ENCODE peak calls at places on chromosomes 12 and 14, in eight cellular contexts. U is K562, C is neuronal stem cell, S is suprapubic skin, T is aorta, O is thoracic aorta, M is lower lobe of right lung, E is heart left ventricle. Y is an unnamed sample. For H3K4me1, the result is how much of the 10 kb centered on the place peaks cover.

GRCh38 chr12:1629338-1630080 is 478 bp downstream of the WNT5B start:
- DNase-seq in U (no peak), C (peak), S (no peak), T (no peak), O (no peak), M (no peak), E (no peak), Y (no peak)

GRCh38 chr14:44897844-44898151 is 63.9 kb downstream of the KLHL28 start:
- DNase-seq in U (no peak), C (no peak), S (no peak), T (no peak), O (no peak), M (no peak), E (no peak), Y (no peak)

GRCh38 chr12:131106542-131106941 is 152.8 kb downstream of the ADGRD1 start:
- DNase-seq in U (no peak), C (no peak), S (peak), T (no peak), O (no peak), M (peak), E (no peak), Y (no peak)

GRCh38 chr12:10153271-10154144 is 18.4 kb downstream of the OLR1 start:
- DNase-seq in U (peak), C (peak), S (peak), T (peak), O (peak), M (peak), E (peak), Y (peak)

GRCh38 chr14:106691601-106692291 is 1165.4 kb downstream of the TMEM121 start:
- DNase-seq in U (peak), C (no peak), S (peak), T (peak), O (no peak), M (peak), E (peak), Y (peak)

GRCh38 chr12:3106564-3106963 is 29.4 kb downstream of the TSPAN9 start:
- DNase-seq in U (no peak), C (no peak), S (no peak), T (no peak), O (no peak), M (no peak), E (no peak), Y (no peak)

GRCh38 chr14:91291786-91292405 is 47.4 kb upstream of the GPR68 start:
- DNase-seq in U (no peak), C (no peak), S (no peak), T (no peak), O (no peak), M (peak), E (no peak), Y (no peak)

GRCh38 chr12:76652402-76652801 is 92.8 kb upstream of the OSBPL8 start:
- DNase-seq in U (no peak), C (no peak), S (no peak), T (no peak), O (no peak), M (no peak), E (no peak), Y (no peak)

GRCh38 chr12:100716949-100717732 is 77.4 kb upstream of the ANO4 start:
- DNase-seq in U (no peak), C (peak), S (no peak), T (no peak), O (no peak), M (no peak), E (peak), Y (peak)

GRCh38 chr12:132618683-132619043 is at the start of gene P2RX2:
- DNase-seq in U (no peak), C (no peak), S (no peak), T (no peak), O (no peak), M (no peak), E (no peak), Y (no peak)

GRCh38 chr14:36426836-36427235 is 93.2 kb downstream of the NKX2-1 start:
- DNase-seq in U (no peak), C (no peak), S (no peak), T (no peak), O (no peak), M (no peak), E (no peak), Y (no peak)

GRCh38 chr12:65609359-65609771 is 214.9 kb upstream of the HMGA2 start:
- DNase-seq in U (no peak), C (no peak), S (no peak), T (no peak), O (no peak), M (no peak), E (no peak), Y (peak)

GRCh38 chr14:64387232-64387737 is 868 bp upstream of the MTHFD1 start:
- DNase-seq in U (peak), C (no peak), S (no peak), T (no peak), O (no peak), M (no peak), E (no peak), Y (peak)

GRCh38 chr14:95683793-95684192 is 2.4 kb upstream of the TCL1B start:
- DNase-seq in U (no peak), C (no peak), S (no peak), T (no peak), O (no peak), M (no peak), E (no peak), Y (peak)

GRCh38 chr14:56715938-56716337 is 94.3 kb downstream of the OTX2 start:
- DNase-seq in U (no peak), C (no peak), S (no peak), T (no peak), O (no peak), M (no peak), E (no peak), Y (peak)

GRCh38 chr12:131980263-131980662 is 30.5 kb downstream of the EP400 start:
- DNase-seq in U (no peak), C (no peak), S (no peak), T (no peak), O (no peak), M (no peak), E (no peak), Y (peak)

GRCh38 chr14:74140374-74140850 is 55.7 kb downstream of the LIN52 start:
- DNase-seq in U (no peak), C (peak), S (peak), T (peak), O (peak), M (peak), E (peak), Y (peak)

GRCh38 chr12:49293056-49293956 is 1.6 kb upstream of the PRPH start:
- DNase-seq in U (no peak), C (no peak), S (peak), T (peak), O (no peak), M (no peak), E (peak), Y (no peak)

GRCh38 chr12:124506145-124506831 is 61.1 kb downstream of the NCOR2 start:
- DNase-seq in U (peak), C (no peak), S (peak), T (peak), O (no peak), M (peak), E (peak), Y (peak)

GRCh38 chr12:124503305-124503704 is 64.1 kb downstream of the NCOR2 start:
- DNase-seq in U (no peak), C (no peak), S (no peak), T (no peak), O (no peak), M (no peak), E (no peak), Y (no peak)

GRCh38 chr12:124502379-124502778 is 65.0 kb downstream of the NCOR2 start:
- DNase-seq in U (no peak), C (no peak), S (no peak), T (no peak), O (no peak), M (no peak), E (no peak), Y (no peak)

GRCh38 chr12:124505001-124505818 is 62.2 kb downstream of the NCOR2 start:
- DNase-seq in U (no peak), C (no peak), S (no peak), T (no peak), O (no peak), M (no peak), E (no peak), Y (no peak)

GRCh38 chr12:124504273-124505000 is 63.0 kb downstream of the NCOR2 start:
- DNase-seq in U (no peak), C (no peak), S (no peak), T (no peak), O (no peak), M (no peak), E (no peak), Y (no peak)
- H3K4me1 ChIP-seq in U (half or more), C (under half), S (half or more), T (under half), O (under half), M (half or more), E (half or more), Y (under half)

GRCh38 chr12:5498081-5498480 is 66.2 kb downstream of the NTF3 start:
- DNase-seq in U (no peak), C (no peak), S (peak), T (no peak), O (no peak), M (no peak), E (no peak), Y (peak)

GRCh38 chr12:5497329-5498058 is 65.6 kb downstream of the NTF3 start:
- DNase-seq in U (no peak), C (no peak), S (peak), T (no peak), O (no peak), M (no peak), E (no peak), Y (peak)

GRCh38 chr12:5499566-5500325 is 67.8 kb downstream of the NTF3 start:
- DNase-seq in U (no peak), C (no peak), S (peak), T (no peak), O (no peak), M (no peak), E (no peak), Y (peak)

GRCh38 chr12:5500326-5500659 is 68.4 kb downstream of the NTF3 start:
- DNase-seq in U (no peak), C (no peak), S (peak), T (no peak), O (no peak), M (no peak), E (no peak), Y (no peak)

GRCh38 chr12:5498806-5499205 is 66.9 kb downstream of the NTF3 start:
- DNase-seq in U (no peak), C (no peak), S (peak), T (no peak), O (no peak), M (no peak), E (no peak), Y (no peak)
- H3K4me1 ChIP-seq in U (under half), C (under half), S (under half), T (under half), O (under half), M (under half), E (under half), Y (under half)

DNA sequence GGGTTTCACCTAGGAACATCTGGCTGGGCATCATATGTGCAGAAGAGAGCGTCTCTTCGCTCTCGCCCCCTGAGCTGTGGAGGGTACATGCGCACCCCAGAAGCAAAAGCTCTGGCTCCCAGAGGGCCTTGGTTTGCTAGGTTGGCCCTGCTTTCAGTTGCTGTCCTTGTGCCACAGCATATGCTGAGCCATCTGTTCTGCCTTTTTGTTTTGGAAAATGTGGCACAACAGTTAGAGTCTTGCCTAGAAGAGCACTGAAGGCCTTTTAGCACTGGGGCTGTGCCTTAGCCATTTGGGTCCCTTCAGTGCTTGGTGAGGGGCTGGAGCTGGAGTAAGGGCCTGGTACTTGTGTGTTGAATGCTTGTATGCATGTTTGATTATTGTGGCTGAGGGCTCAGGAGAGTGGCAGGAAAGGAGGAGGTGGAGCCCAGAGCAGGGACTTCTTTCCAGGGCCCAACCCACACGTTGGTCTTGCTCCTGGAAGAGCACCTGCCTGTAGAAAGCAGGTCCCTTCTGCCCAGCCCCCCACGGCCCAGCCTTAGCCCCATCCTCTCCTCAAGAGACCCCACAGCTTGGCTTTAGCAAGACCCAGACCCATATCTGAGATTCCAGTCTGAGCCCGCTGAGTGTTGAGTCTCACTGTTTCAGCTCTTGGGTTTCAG is 113.7 kb downstream of the SLC25A47 start:
- DNase-seq in U (no peak), C (no peak), S (no peak), T (no peak), O (no peak), M (no peak), E (no peak), Y (no peak)
- H3K4me1 ChIP-seq in U (under half), C (under half), S (under half), T (under half), O (under half), M (half or more), E (under half), Y (under half)

DNA sequence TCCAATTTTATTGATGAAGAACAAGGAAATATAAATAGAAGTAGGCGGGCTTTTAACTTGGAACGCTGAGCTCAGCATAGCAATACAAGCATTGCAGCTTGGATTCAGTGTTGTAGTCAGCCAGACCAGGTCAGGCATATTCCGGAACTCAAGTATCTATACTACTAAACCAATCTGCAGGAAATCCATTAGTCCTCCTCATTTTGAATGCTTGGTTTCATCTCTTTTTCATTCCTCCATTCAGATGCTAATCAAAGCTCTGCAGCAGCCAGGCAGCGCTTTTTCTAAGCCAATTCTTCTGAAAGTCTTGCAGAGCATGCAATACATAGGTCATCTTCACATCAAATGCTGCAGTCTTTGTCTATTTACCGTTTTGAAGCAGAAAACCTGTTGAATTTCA is 49.0 kb downstream of the KIF21A start:
- DNase-seq in U (no peak), C (peak), S (no peak), T (no peak), O (no peak), M (no peak), E (no peak), Y (no peak)
- H3K4me1 ChIP-seq in U (under half), C (under half), S (under half), T (under half), O (under half), M (under half), E (under half), Y (under half)

DNA sequence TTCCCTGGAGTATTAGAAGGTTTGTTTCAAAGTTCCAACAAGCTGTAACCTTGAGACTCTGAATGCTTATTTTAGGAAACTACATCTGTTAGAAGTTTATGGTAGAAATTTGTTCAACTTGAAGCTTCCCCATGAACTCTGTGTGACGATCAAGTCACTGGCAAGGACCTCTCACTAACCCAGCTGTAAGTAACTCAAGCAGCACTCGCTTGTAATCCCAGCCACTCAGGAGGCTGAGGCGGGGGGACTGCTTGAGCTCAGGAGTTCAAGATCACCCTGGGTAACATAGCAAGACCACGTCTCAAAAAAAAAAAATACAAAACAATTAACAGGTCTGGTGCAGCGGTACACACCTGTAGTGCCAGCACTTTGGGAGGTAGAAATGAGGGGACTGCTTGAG is 25.6 kb downstream of the TESC start:
- DNase-seq in U (no peak), C (no peak), S (no peak), T (no peak), O (no peak), M (no peak), E (no peak), Y (no peak)
- H3K4me1 ChIP-seq in U (under half), C (under half), S (under half), T (under half), O (under half), M (under half), E (under half), Y (under half)

GRCh38 chr12:121799175-121799841 is 4.5 kb upstream of the SETD1B start:
- DNase-seq in U (peak), C (no peak), S (peak), T (peak), O (peak), M (peak), E (peak), Y (peak)
- H3K4me1 ChIP-seq in U (half or more), C (under half), S (half or more), T (under half), O (under half), M (half or more), E (under half), Y (under half)